ENCODE peak calls at places on chromosome 13, in four cellular contexts. X is GM12878, V is K562, I is HepG2. H is an unnamed sample. For H3K79me2, the result is how much of the 10 kb centered on the place peaks cover.

GRCh38 chr13:111639994-111640393 is 319.6 kb downstream of the TEX29 start:
- DNase-seq in X (no peak), V (no peak), I (no peak), H (no peak)

GRCh38 chr13:50916701-50917184 is 7.2 kb downstream of the RNASEH2B start:
- DNase-seq in X (no peak), V (no peak), I (no peak), H (peak)

GRCh38 chr13:112854321-112854720 is 114.7 kb upstream of the MCF2L start:
- DNase-seq in X (no peak), V (no peak), I (no peak), H (no peak)

GRCh38 chr13:99506632-99507031 is 5.4 kb downstream of the TM9SF2 start:
- DNase-seq in X (no peak), V (no peak), I (no peak), H (no peak)

GRCh38 chr13:76792680-76793334 is 93.4 kb downstream of the KCTD12 start:
- DNase-seq in X (no peak), V (no peak), I (no peak), H (peak)

GRCh38 chr13:114017028-114017630 is 43.3 kb upstream of the C13orf46 start:
- DNase-seq in X (no peak), V (no peak), I (no peak), H (no peak)

GRCh38 chr13:51025245-51025872 is 85.7 kb downstream of the C13orf42 start:
- DNase-seq in X (no peak), V (no peak), I (no peak), H (no peak)

GRCh38 chr13:97212540-97213146 is 9.5 kb upstream of the MBNL2 start:
- DNase-seq in X (no peak), V (no peak), I (no peak), H (peak)

GRCh38 chr13:71830736-71831135 is 36.3 kb downstream of the DACH1 start:
- DNase-seq in X (no peak), V (no peak), I (no peak), H (no peak)

GRCh38 chr13:97809576-97809975 is 143.9 kb upstream of the IPO5 start:
- DNase-seq in X (no peak), V (no peak), I (no peak), H (no peak)

GRCh38 chr13:28716511-28716910 is 2.3 kb downstream of the SLC46A3 start:
- DNase-seq in X (no peak), V (no peak), I (no peak), H (peak)

GRCh38 chr13:48773531-48774275 is 120.0 kb downstream of the CYSLTR2 start:
- DNase-seq in X (no peak), V (no peak), I (no peak), H (no peak)

GRCh38 chr13:85562282-85562681 is 236.9 kb downstream of the SLITRK6 start:
- DNase-seq in X (no peak), V (no peak), I (no peak), H (no peak)

GRCh38 chr13:33582121-33582520 is 235.8 kb upstream of the RFC3 start:
- DNase-seq in X (no peak), V (no peak), I (no peak), H (no peak)

GRCh38 chr13:112896736-112897602 is 72.0 kb upstream of the MCF2L start:
- DNase-seq in X (no peak), V (no peak), I (no peak), H (no peak)

GRCh38 chr13:76014618-76015315 is 378.6 kb downstream of the LMO7 start:
- DNase-seq in X (no peak), V (no peak), I (no peak), H (no peak)

DNA sequence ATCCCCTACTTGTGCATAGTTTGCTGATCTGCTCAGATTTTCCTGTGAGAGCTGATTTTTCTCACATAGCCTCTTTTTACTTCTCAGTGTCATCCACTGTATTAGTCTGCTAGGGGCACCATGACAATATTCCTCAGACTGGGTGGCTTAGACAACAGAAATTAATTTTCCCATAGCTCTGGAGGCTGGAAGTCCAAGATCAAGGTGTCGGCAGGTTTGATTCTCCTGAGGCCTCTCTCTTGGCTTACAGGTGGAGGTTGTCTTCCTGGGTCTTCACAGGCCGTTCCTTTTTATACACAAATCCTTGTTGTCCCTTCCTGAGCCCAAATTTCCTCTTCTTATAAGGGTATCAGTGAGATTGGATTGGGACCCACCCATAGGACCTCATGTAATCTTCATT is 9.2 kb downstream of the LRCH1 start:
- DNase-seq in X (no peak), V (no peak), I (no peak), H (no peak)
- H3K79me2 ChIP-seq in X (half or more), V (half or more), I (half or more), H (half or more)

DNA sequence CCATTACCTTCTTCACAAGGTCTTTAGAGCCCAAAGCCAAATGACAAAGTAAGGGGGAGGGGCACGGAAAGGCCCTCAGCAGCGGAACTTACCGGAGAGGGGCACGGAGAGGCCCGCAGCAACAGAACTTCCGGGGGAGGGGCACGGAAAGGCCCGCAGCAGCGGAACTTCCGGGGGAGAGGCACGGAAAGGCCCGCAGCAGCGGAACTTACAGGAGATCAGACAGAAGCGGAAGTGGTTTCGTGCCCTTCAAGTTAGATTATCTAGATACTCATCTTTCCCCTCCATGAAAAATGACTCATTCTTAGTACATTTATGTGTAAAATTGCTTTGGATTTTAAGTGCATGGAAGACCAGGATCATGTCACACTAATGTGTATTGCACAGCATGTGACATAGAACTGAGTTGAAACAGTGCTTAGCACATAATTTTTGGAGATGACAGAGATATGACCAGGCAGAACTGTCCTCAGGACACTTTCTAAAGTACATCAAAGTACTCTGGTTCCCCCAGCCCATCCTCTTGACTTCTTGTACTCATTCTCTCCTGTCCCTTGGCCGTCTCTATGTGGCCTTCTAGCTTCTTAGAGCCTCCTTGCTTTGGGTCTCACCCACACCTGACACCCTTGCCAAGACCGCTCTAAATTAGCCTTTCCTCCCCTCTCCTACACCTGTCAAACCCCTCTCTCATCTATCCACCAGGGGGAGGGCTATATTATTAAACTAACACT is 25.7 kb upstream of the TPTE2 start:
- DNase-seq in X (peak), V (peak), I (peak), H (no peak)
- TF ChIP-seq MYC in X (no peak), V (no peak), I (no peak), H (no peak)

GRCh38 chr13:73998631-73999030 is 135.6 kb downstream of the KLF12 start:
- DNase-seq in X (no peak), V (no peak), I (no peak), H (no peak)
- H3K79me2 ChIP-seq in X (under half), V (under half), I (under half), H (under half)

GRCh38 chr13:45511310-45512147 is 46.8 kb downstream of the COG3 start:
- DNase-seq in X (peak), V (peak), I (peak), H (peak)

GRCh38 chr13:45506811-45507210 is 42.1 kb downstream of the COG3 start:
- DNase-seq in X (no peak), V (no peak), I (no peak), H (no peak)

GRCh38 chr13:45510671-45511070 is 45.9 kb downstream of the COG3 start:
- DNase-seq in X (no peak), V (no peak), I (no peak), H (no peak)

GRCh38 chr13:45516757-45517156 is 52.0 kb downstream of the COG3 start:
- DNase-seq in X (no peak), V (no peak), I (no peak), H (no peak)

GRCh38 chr13:45512148-45512498 is 47.4 kb downstream of the COG3 start:
- DNase-seq in X (no peak), V (no peak), I (no peak), H (peak)
- TF ChIP-seq MYC in X (no peak), V (no peak), I (no peak), H (no peak)

DNA sequence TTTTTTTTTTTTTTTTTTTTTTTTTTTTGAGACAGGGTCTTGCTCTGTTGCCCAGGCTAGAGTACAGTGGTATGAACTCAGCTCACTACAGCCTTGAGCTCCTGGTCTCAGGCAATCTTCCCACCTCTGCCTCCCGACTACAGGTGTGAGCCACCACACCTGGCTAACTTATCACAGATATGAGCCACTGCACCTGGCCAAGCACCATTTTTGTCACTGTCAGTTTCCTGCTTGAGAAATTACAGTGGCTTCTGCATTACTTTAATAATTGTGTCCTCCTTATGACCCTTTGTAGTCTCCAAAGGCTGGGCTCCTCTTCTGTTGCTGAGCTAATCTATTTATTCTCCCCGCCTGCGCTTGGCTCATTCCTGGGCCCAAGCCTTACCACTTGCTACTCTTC is 16.0 kb downstream of the UBE2L5 start:
- DNase-seq in X (no peak), V (no peak), I (no peak), H (no peak)
- H3K79me2 ChIP-seq in X (under half), V (under half), I (under half), H (under half)

H was measured in endothelial cell of umbilical vein.